ENCODE peak calls at places on chromosomes 7 and 10, in six cellular contexts. A, V, N, W, I and J are unnamed samples.

GRCh38 chr10:14244147-14244546 is 86.6 kb downstream of the FRMD4A start:
- DNase-seq in W (no peak), V (no peak), I (no peak), A (no peak), N (peak; percentile 32), J (no peak)

GRCh38 chr7:149495785-149496641 is 1.6 kb downstream of the ZNF746 start:
- DNase-seq in A (peak; percentile 71), I (peak; percentile 83), V (peak; percentile 85), W (no peak), N (no peak), J (no peak)

GRCh38 chr10:66466622-66467021 is 459.2 kb upstream of the LRRTM3 start:
- DNase-seq in W (no peak), A (no peak), I (no peak), V (no peak), N (no peak), J (no peak)

GRCh38 chr7:144384071-144384470 is 19.4 kb downstream of the NOBOX start:
- DNase-seq in V (no peak), W (no peak), N (peak; percentile 60), A (no peak), I (no peak), J (no peak)

GRCh38 chr10:3832022-3832786 is 47.2 kb upstream of the KLF6 start:
- DNase-seq in W (no peak), V (no peak), A (no peak), N (no peak), I (no peak), J (no peak)

GRCh38 chr7:3244241-3244814 is 56.7 kb upstream of the SDK1 start:
- DNase-seq in W (no peak), V (no peak), A (no peak), N (peak; percentile 47), I (no peak), J (no peak)

GRCh38 chr10:29482591-29483421 is 152.0 kb downstream of the SVIL start:
- DNase-seq in I (no peak), N (no peak), V (no peak), A (no peak), W (no peak), J (no peak)

GRCh38 chr7:100174582-100174981 is 2.6 kb downstream of the GPC2 start:
- DNase-seq in N (no peak), A (no peak), V (no peak), I (no peak), W (no peak), J (no peak)

GRCh38 chr7:129443612-129444011 is 9.4 kb downstream of the STRIP2 start:
- DNase-seq in I (no peak), A (no peak), W (no peak), N (no peak), V (no peak), J (no peak)

GRCh38 chr7:17207220-17207619 is 91.2 kb upstream of the AHR start:
- DNase-seq in N (no peak), A (no peak), I (no peak), V (no peak), W (no peak), J (no peak)

GRCh38 chr7:18177815-18178660 is 150.4 kb upstream of the PRPS1L1 start:
- DNase-seq in I (no peak), W (no peak), N (no peak), V (no peak), A (no peak), J (no peak)

GRCh38 chr10:84845628-84846261 is 517.4 kb downstream of the CCSER2 start:
- DNase-seq in V (no peak), N (peak; percentile 23), A (no peak), I (no peak), W (no peak), J (no peak)

GRCh38 chr7:15561840-15562239 is at the start of gene AGMO:
- DNase-seq in N (no peak), W (no peak), A (peak; percentile 5), V (peak; percentile 27), I (peak; percentile 76), J (no peak)

GRCh38 chr10:122010405-122011050 is 21.6 kb downstream of the TACC2 start:
- DNase-seq in I (no peak), V (no peak), A (no peak), N (no peak), W (no peak), J (no peak)

GRCh38 chr10:6280291-6280690 is 77.6 kb downstream of the PFKFB3 start:
- DNase-seq in V (no peak), A (no peak), I (no peak), W (no peak), N (no peak), J (no peak)

GRCh38 chr7:157293413-157293788 is 43.4 kb upstream of the DNAJB6 start:
- DNase-seq in I (no peak), A (no peak), W (no peak), V (no peak), N (no peak), J (no peak)

GRCh38 chr7:19558527-19558926 is 150.3 kb downstream of the POLR1F start:
- DNase-seq in N (no peak), A (no peak), V (no peak), I (no peak), W (no peak), J (no peak)

GRCh38 chr7:151089893-151090730 is 3.8 kb downstream of the AGAP3 start:
- DNase-seq in N (no peak), W (no peak), V (peak; percentile 33), I (no peak), A (no peak), J (no peak)

GRCh38 chr10:66552331-66552730 is 373.5 kb upstream of the LRRTM3 start:
- DNase-seq in I (no peak), N (no peak), V (no peak), W (no peak), A (no peak), J (no peak)

GRCh38 chr10:3908183-3908582 is 123.2 kb upstream of the KLF6 start:
- DNase-seq in I (no peak), N (no peak), W (no peak), A (no peak), V (no peak), J (no peak)

GRCh38 chr10:30812018-30812851 is 182.7 kb upstream of the LYZL2 start:
- DNase-seq in V (peak; percentile 93), W (no peak), I (no peak), N (no peak), A (no peak), J (no peak)

GRCh38 chr10:20276127-20276979 is 460.1 kb downstream of the PLXDC2 start:
- DNase-seq in I (no peak), N (no peak), W (no peak), A (no peak), V (no peak), J (no peak)

GRCh38 chr10:114404171-114405010 is at the start of gene AFAP1L2:
- DNase-seq in V (peak; percentile 45), I (peak; percentile 70), N (no peak), W (no peak), A (no peak), J (no peak)

GRCh38 chr10:74799840-74800239 is 26.6 kb upstream of the KAT6B start:
- DNase-seq in A (no peak), I (no peak), W (no peak), N (no peak), V (no peak), J (no peak)

GRCh38 chr7:13551503-13551902 is 438.0 kb downstream of the ETV1 start:
- DNase-seq in W (no peak), N (no peak), V (no peak), I (no peak), A (no peak), J (no peak)

GRCh38 chr10:79137826-79138225 is 69.1 kb downstream of the ZMIZ1 start:
- DNase-seq in A (no peak), I (no peak), N (no peak), W (no peak), V (no peak), J (peak; percentile 27)

GRCh38 chr10:125117941-125118630 is 42.3 kb downstream of the CTBP2 start:
- DNase-seq in N (no peak), A (no peak), V (peak; percentile 40), I (no peak), W (no peak), J (no peak)

GRCh38 chr10:49024484-49024883 is 84.8 kb upstream of the LRRC18 start:
- DNase-seq in N (no peak), W (no peak), V (no peak), A (no peak), I (no peak), J (no peak)

GRCh38 chr7:42945821-42946615 is 13.8 kb downstream of the MRPL32 start:
- DNase-seq in I (no peak), W (no peak), A (no peak), V (no peak), N (no peak), J (no peak)

GRCh38 chr10:12711344-12711708 is 290.2 kb downstream of the CCDC3 start:
- DNase-seq in W (no peak), V (no peak), N (no peak), I (no peak), A (no peak), J (no peak)
- H3K27ac ChIP-seq in W (no peak overlapping the region), V (peak overlapping the region; percentile 27), N (no peak overlapping the region), I (no peak overlapping the region), A (no peak overlapping the region), J (no peak overlapping the region)

GRCh38 chr10:89283174-89283987 is 18.5 kb upstream of the IFIT2 start:
- DNase-seq in I (no peak), W (no peak), V (no peak), N (no peak), A (no peak), J (no peak)

GRCh38 chr10:89279449-89279869 is 22.4 kb upstream of the IFIT2 start:
- DNase-seq in I (no peak), N (no peak), A (no peak), V (no peak), W (no peak), J (no peak)

GRCh38 chr10:89281606-89282395 is 20.0 kb upstream of the IFIT2 start:
- DNase-seq in I (no peak), N (no peak), W (no peak), V (no peak), A (no peak), J (no peak)

GRCh38 chr10:89280501-89280900 is 21.3 kb upstream of the IFIT2 start:
- DNase-seq in A (no peak), N (no peak), W (no peak), I (no peak), V (no peak), J (no peak)

DNA sequence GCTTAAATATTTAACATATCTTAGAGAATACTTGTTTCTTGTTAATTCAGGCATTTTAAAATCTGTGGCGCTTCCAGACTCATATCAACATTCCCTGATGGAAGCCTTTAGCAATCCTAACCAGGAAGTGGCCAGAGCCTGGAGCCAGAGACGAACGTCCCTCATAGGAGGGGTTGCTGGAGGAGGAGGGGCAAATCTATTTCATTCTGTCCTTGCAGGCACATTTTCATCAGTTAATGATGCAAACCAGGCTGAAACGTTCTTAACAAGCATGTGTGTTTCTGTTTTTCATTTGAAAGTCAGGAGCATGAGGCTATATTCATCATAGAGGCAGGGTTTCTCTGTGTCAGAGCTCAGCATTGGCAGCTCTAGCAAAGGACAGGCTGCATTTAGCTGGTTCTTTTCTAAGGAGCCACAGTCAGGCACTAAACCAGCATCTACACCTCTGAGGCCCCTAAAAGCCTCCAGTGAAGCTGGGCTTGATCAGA is 17.8 kb upstream of the IFIT2 start:
- DNase-seq in N (no peak), W (no peak), A (no peak), I (peak; percentile 59), V (peak; percentile 81), J (no peak)
- H3K4me3 ChIP-seq in N (no peak overlapping the region), W (no peak overlapping the region), A (peak overlapping the region; percentile 58), I (peak overlapping the region; percentile 38), V (no peak overlapping the region), J (no peak overlapping the region)

GRCh38 chr10:112394475-112394875 is 20.6 kb downstream of the ACSL5 start:
- DNase-seq in A (no peak), I (no peak), W (no peak), N (no peak), V (no peak), J (no peak)
- H3K27ac ChIP-seq in A (no peak overlapping the region), I (no peak overlapping the region), W (no peak overlapping the region), N (peak overlapping the region; percentile 62), V (no peak overlapping the region), J (no peak overlapping the region)

GRCh38 chr7:28130277-28130676 is 50.3 kb downstream of the JAZF1 start:
- DNase-seq in I (no peak), V (peak; percentile 51), W (no peak), N (no peak), A (no peak), J (no peak)
- H3K4me3 ChIP-seq in I (no peak overlapping the region), V (no peak overlapping the region), W (no peak overlapping the region), N (no peak overlapping the region), A (no peak overlapping the region), J (no peak overlapping the region)